ENCODE peak calls at places on chromosomes 13 and 19, in five cellular contexts. E, L, A, S and Y are unnamed samples.
A peak's percentile ranks its signal among the peaks of the same experiment; 100 is the strongest.

GRCh38 chr19:49640113-49640898 is at the start of gene RRAS:
- DNase-seq in E (peak; percentile 100), L (peak; percentile 100), A (peak; percentile 96), S (peak; percentile 99), Y (peak; percentile 97)

GRCh38 chr13:92175330-92175729 is 776.9 kb downstream of the GPC5 start:
- DNase-seq in E (peak; percentile 63), L (no peak), A (no peak), S (no peak), Y (no peak)

GRCh38 chr13:66014757-66015156 is 1215.4 kb downstream of the PCDH9 start:
- DNase-seq in E (peak; percentile 8), L (no peak), A (no peak), S (no peak), Y (no peak)

GRCh38 chr13:27053902-27054595 is 117.6 kb downstream of the USP12 start:
- DNase-seq in E (peak; percentile 70), L (no peak), A (no peak), S (no peak), Y (no peak)

GRCh38 chr13:49690990-49691886 is at the start of gene EBPL:
- DNase-seq in E (peak; percentile 88), L (peak; percentile 96), A (peak; percentile 93), S (peak; percentile 52), Y (peak; percentile 85)

GRCh38 chr13:46403851-46404731 is 17.0 kb upstream of the RUBCNL start:
- DNase-seq in E (no peak), L (no peak), A (no peak), S (no peak), Y (no peak)

GRCh38 chr19:1063030-1063908 is 3.7 kb upstream of the ARHGAP45 start:
- DNase-seq in E (no peak), L (no peak), A (no peak), S (no peak), Y (no peak)

GRCh38 chr13:51797664-51798488 is 6.1 kb downstream of the DHRS12 start:
- DNase-seq in E (peak; percentile 63), L (peak; percentile 51), A (peak; percentile 47), S (no peak), Y (no peak)

GRCh38 chr19:17246681-17247425 is 1.1 kb upstream of the NR2F6 start:
- DNase-seq in E (peak; percentile 58), L (peak; percentile 69), A (no peak), S (no peak), Y (no peak)

GRCh38 chr19:46069841-46070341 is 29.1 kb upstream of the IGFL4 start:
- DNase-seq in E (peak; percentile 89), L (no peak), A (no peak), S (no peak), Y (no peak)

GRCh38 chr13:36310417-36311108 is 12.9 kb upstream of the CCDC169 start:
- DNase-seq in E (peak; percentile 50), L (no peak), A (no peak), S (no peak), Y (no peak)

GRCh38 chr19:45186509-45187334 is 8.1 kb downstream of the BLOC1S3 start:
- DNase-seq in E (peak; percentile 9), L (no peak), A (no peak), S (no peak), Y (no peak)

GRCh38 chr19:45321848-45322247 is 827 bp downstream of the CKM start:
- DNase-seq in E (no peak), L (no peak), A (no peak), S (no peak), Y (no peak)

GRCh38 chr13:112752711-112753541 is 63.1 kb downstream of the ATP11A start:
- DNase-seq in E (no peak), L (no peak), A (no peak), S (peak; percentile 45), Y (no peak)

GRCh38 chr13:106284358-106284757 is 251.1 kb downstream of the EFNB2 start:
- DNase-seq in E (peak; percentile 71), L (no peak), A (no peak), S (no peak), Y (no peak)

GRCh38 chr19:49214701-49215100 is 57.1 kb downstream of the TRPM4 start:
- DNase-seq in E (no peak), L (peak; percentile 44), A (peak; percentile 44), S (no peak), Y (no peak)

GRCh38 chr13:36418022-36418805 is 14.1 kb upstream of the CCNA1 start:
- DNase-seq in E (peak; percentile 92), L (no peak), A (no peak), S (no peak), Y (no peak)

GRCh38 chr19:52993342-52994178 is 20.2 kb upstream of the ERVV-1 start:
- DNase-seq in E (peak; percentile 79), L (peak; percentile 86), A (peak; percentile 38), S (peak; percentile 34), Y (peak; percentile 70)

GRCh38 chr13:85806553-85807175 is 7.4 kb upstream of the SLITRK6 start:
- DNase-seq in E (peak; percentile 52), L (no peak), A (no peak), S (peak; percentile 56), Y (no peak)